ENCODE peak calls at places on chromosome 2, in nine cellular contexts. N is CD8-positive, alpha-beta T cell; W is OCI-LY7; S is fibroblast of lung; R is psoas muscle; A is HepG2; X is small intestine; U is left ventricle myocardium inferior; T is adipocyte. P is an unnamed sample.
A peak's percentile ranks its signal among the peaks of the same experiment; 100 is the strongest.

GRCh38 chr2:55498582-55498981 is 20.9 kb upstream of the CFAP36 start:
- DNase-seq in A (no peak), S (no peak), N (no peak), X (no peak), T (no peak), U (no peak), R (no peak), W (no peak), P (no peak)

GRCh38 chr2:30509716-30510115 is 62.7 kb downstream of the LCLAT1 start:
- DNase-seq in S (no peak), X (no peak), U (no peak), N (no peak), T (no peak), A (no peak), W (no peak), R (no peak), P (no peak)

GRCh38 chr2:58967736-58968135 is 726.6 kb upstream of the FANCL start:
- DNase-seq in R (no peak), U (no peak), A (no peak), S (peak; percentile 1), X (peak; percentile 10), W (no peak), T (peak; percentile 4), N (no peak), P (no peak)

GRCh38 chr2:85732467-85733120 is 21.2 kb upstream of the ATOH8 start:
- DNase-seq in R (peak; percentile 52), T (no peak), N (no peak), S (no peak), A (no peak), W (no peak), U (no peak), X (no peak), P (no peak)

GRCh38 chr2:12006841-12007240 is 260.4 kb downstream of the LPIN1 start:
- DNase-seq in A (no peak), X (no peak), T (peak; percentile 41), S (no peak), N (no peak), U (no peak), R (no peak), W (no peak), P (no peak)

GRCh38 chr2:191434072-191434471 is 188.9 kb downstream of the MYO1B start:
- DNase-seq in U (no peak), W (no peak), R (no peak), T (no peak), X (no peak), N (no peak), S (no peak), A (no peak), P (no peak)

GRCh38 chr2:135052997-135053474 is 944 bp downstream of the RAB3GAP1 start:
- DNase-seq in W (peak; percentile 7), N (no peak), R (no peak), S (no peak), T (peak; percentile 34), U (no peak), A (no peak), X (peak; percentile 6), P (peak; percentile 27)

GRCh38 chr2:174764281-174765063 is at the start of gene CHRNA1:
- DNase-seq in R (peak; percentile 71), X (no peak), N (no peak), W (no peak), A (no peak), T (peak; percentile 67), U (no peak), S (peak; percentile 34), P (no peak)

GRCh38 chr2:194203898-194204297 is 1453.1 kb upstream of the SLC39A10 start:
- DNase-seq in U (no peak), S (no peak), X (no peak), T (peak; percentile 28), W (no peak), R (no peak), N (no peak), A (no peak), P (no peak)

GRCh38 chr2:150681120-150681796 is 193.8 kb upstream of the RND3 start:
- DNase-seq in T (peak; percentile 94), A (no peak), U (no peak), N (no peak), R (no peak), S (peak; percentile 97), X (no peak), W (no peak), P (no peak)

GRCh38 chr2:60365556-60365955 is 187.9 kb downstream of the BCL11A start:
- DNase-seq in W (no peak), X (no peak), S (no peak), U (no peak), A (peak; percentile 36), R (no peak), T (peak; percentile 34), N (no peak), P (no peak)

GRCh38 chr2:215745316-215745715 is 268.0 kb downstream of the MREG start:
- DNase-seq in U (no peak), R (no peak), T (no peak), W (no peak), A (no peak), S (no peak), X (no peak), N (no peak), P (no peak)

GRCh38 chr2:64213607-64214275 is 69.5 kb upstream of the PELI1 start:
- DNase-seq in X (peak; percentile 37), N (no peak), T (no peak), A (no peak), R (no peak), U (no peak), W (peak; percentile 74), S (no peak), P (no peak)

GRCh38 chr2:64210816-64211215 is 66.6 kb upstream of the PELI1 start:
- DNase-seq in U (no peak), S (no peak), A (no peak), R (no peak), W (no peak), X (peak; percentile 76), T (no peak), N (no peak), P (no peak)

GRCh38 chr2:64212801-64213321 is 68.6 kb upstream of the PELI1 start:
- DNase-seq in U (no peak), N (no peak), X (no peak), A (no peak), W (peak; percentile 29), T (peak; percentile 28), S (peak; percentile 33), R (no peak), P (no peak)

GRCh38 chr2:64212346-64212745 is 68.1 kb upstream of the PELI1 start:
- DNase-seq in W (no peak), T (peak; percentile 66), S (peak; percentile 66), A (no peak), N (no peak), R (no peak), U (no peak), X (no peak), P (peak; percentile 56)

GRCh38 chr2:64211471-64211870 is 67.3 kb upstream of the PELI1 start:
- DNase-seq in X (no peak), W (no peak), N (no peak), T (no peak), S (no peak), R (no peak), U (no peak), A (no peak), P (no peak)
- H3K4me1 ChIP-seq in X (peaks cover 2% of the 10 kb centered on the region), W (peaks cover 59% of the 10 kb centered on the region), N (peaks cover 18% of the 10 kb centered on the region), T (peaks cover 8% of the 10 kb centered on the region), S (no peaks in the 10 kb centered on the region), R (peaks cover 19% of the 10 kb centered on the region), U (peaks cover 26% of the 10 kb centered on the region), A (peaks cover 9% of the 10 kb centered on the region), P (peaks cover 41% of the 10 kb centered on the region)

DNA sequence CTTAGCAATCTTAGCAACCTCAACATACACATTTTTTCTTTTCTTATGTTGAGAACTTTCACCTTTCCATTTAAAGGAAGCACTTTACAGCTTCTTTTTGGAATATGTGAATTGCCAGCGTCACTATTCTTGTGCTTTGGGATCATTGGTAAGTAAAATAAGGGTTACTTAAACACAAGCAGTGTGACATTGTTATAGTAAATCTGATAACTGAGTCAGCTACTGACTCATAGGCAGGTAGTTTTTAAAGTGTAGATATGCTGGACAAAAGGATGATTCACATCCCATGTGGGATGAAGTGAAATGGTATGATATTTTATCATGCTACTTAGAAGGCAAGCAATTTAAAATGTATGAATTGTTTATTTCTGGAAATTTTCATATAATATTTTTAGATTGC is 637.2 kb downstream of the DCDC2C start:
- DNase-seq in X (no peak), W (no peak), R (no peak), N (no peak), A (no peak), T (no peak), S (no peak), U (no peak), P (no peak)
- H3K4me1 ChIP-seq in X (no peaks in the 10 kb centered on the region), W (no peaks in the 10 kb centered on the region), R (no peaks in the 10 kb centered on the region), N (no peaks in the 10 kb centered on the region), A (no peaks in the 10 kb centered on the region), T (no peaks in the 10 kb centered on the region), S (no peaks in the 10 kb centered on the region), U (no peaks in the 10 kb centered on the region), P (no peaks in the 10 kb centered on the region)

GRCh38 chr2:74495440-74495839 is 4.0 kb downstream of the LBX2 start:
- DNase-seq in T (no peak), R (no peak), X (no peak), U (no peak), N (no peak), W (no peak), A (no peak), S (no peak), P (no peak)

GRCh38 chr2:74491671-74492544 is 7.5 kb downstream of the LBX2 start:
- DNase-seq in W (no peak), S (no peak), X (no peak), N (no peak), R (no peak), U (no peak), T (no peak), A (no peak), P (no peak)

GRCh38 chr2:74489906-74490305 is 7.0 kb downstream of the TTC31 start:
- DNase-seq in R (no peak), N (no peak), S (no peak), W (no peak), A (no peak), T (no peak), X (no peak), U (no peak), P (no peak)

GRCh38 chr2:74496997-74497776 is 2.2 kb downstream of the LBX2 start:
- DNase-seq in N (no peak), R (no peak), U (no peak), S (no peak), X (no peak), A (peak; percentile 86), T (no peak), W (no peak), P (no peak)

DNA sequence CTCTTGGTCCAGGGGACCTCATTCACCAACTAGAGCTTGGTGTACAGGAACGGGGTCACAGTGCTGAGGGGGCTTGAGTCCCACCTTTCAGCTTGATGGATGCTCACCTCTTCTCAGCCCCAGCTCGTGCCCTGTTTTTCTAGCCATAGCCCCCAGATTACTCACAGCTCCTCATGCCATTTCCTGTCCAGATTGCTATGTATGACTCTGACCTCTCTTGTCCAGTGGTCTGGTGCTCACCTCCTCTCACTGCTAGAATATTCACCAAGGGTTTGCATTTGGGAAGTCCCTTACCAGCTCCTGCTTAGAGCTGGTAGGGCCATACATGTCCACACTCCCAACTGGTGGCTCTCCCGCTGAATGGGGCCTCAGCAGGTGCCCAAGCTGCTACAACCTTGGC is 5.9 kb downstream of the LBX2 start:
- DNase-seq in T (no peak), U (no peak), W (no peak), X (no peak), S (no peak), R (no peak), A (no peak), N (no peak), P (no peak)
- H3K4me1 ChIP-seq in T (peaks cover 11% of the 10 kb centered on the region), U (peaks cover 13% of the 10 kb centered on the region), W (peaks cover 1% of the 10 kb centered on the region), X (peaks cover 5% of the 10 kb centered on the region), S (peaks cover 2% of the 10 kb centered on the region), R (peaks cover 10% of the 10 kb centered on the region), A (peaks cover 72% of the 10 kb centered on the region), N (peaks cover 11% of the 10 kb centered on the region), P (peaks cover 11% of the 10 kb centered on the region)

GRCh38 chr2:240996161-240996833 is 2.1 kb upstream of the SNED1 start:
- DNase-seq in W (no peak), U (peak; percentile 13), X (no peak), R (peak; percentile 53), S (no peak), T (no peak), A (no peak), N (no peak), P (no peak)
- H3K4me1 ChIP-seq in W (no peaks in the 10 kb centered on the region), U (peaks cover 73% of the 10 kb centered on the region), X (no peaks in the 10 kb centered on the region), R (peaks cover 62% of the 10 kb centered on the region), S (peaks cover 28% of the 10 kb centered on the region), T (peaks cover 53% of the 10 kb centered on the region), A (peaks cover 54% of the 10 kb centered on the region), N (peaks cover 30% of the 10 kb centered on the region), P (peaks cover 15% of the 10 kb centered on the region)

P was measured in CD4-positive, CD25-positive, alpha-beta regulatory T cell.